ENCODE peak calls at places on chromosomes 3 and 15, in eight cellular contexts. I is A549, J is endodermal cell, R is neural progenitor cell, N is Panc1, D is fibroblast of lung, W is astrocyte, A is mammary epithelial cell. Q is an unnamed sample. For H3K4me1, the result is how much of the 10 kb centered on the place peaks cover.

GRCh38 chr15:38344351-38344750 is 91.7 kb downstream of the SPRED1 start:
- DNase-seq in I (no peak), N (no peak), J (no peak), D (no peak), A (no peak), R (no peak), W (no peak), Q (no peak)

GRCh38 chr3:151445283-151446001 is 15.4 kb downstream of the IGSF10 start:
- DNase-seq in D (peak), W (peak), R (no peak), A (peak), J (no peak), I (no peak), N (no peak), Q (no peak)

GRCh38 chr3:31472479-31473390 is 60.0 kb upstream of the STT3B start:
- DNase-seq in D (peak), A (peak), I (no peak), N (no peak), J (no peak), W (peak), R (no peak), Q (no peak)

GRCh38 chr3:5231536-5231935 is 44.0 kb downstream of the EDEM1 start:
- DNase-seq in W (no peak), D (no peak), J (no peak), R (no peak), I (no peak), A (no peak), N (no peak), Q (no peak)

GRCh38 chr3:41274944-41275668 is 75.8 kb downstream of the CTNNB1 start:
- DNase-seq in J (no peak), W (peak), A (peak), R (no peak), D (peak), N (peak), I (peak), Q (no peak)

GRCh38 chr3:34793066-34793465 is 846.3 kb upstream of the ARPP21 start:
- DNase-seq in I (no peak), N (no peak), J (no peak), W (peak), A (no peak), R (no peak), D (no peak), Q (no peak)

GRCh38 chr15:34993413-34993812 is 5.3 kb upstream of the ZNF770 start:
- DNase-seq in A (no peak), I (no peak), W (no peak), R (no peak), D (no peak), J (no peak), N (no peak), Q (no peak)

GRCh38 chr3:83039422-83039821 is 1278.0 kb upstream of the GBE1 start:
- DNase-seq in A (no peak), J (no peak), R (no peak), N (no peak), D (peak), W (peak), I (no peak), Q (no peak)

GRCh38 chr15:91308209-91308608 is 208.2 kb downstream of the SV2B start:
- DNase-seq in W (no peak), D (no peak), I (no peak), A (no peak), N (no peak), J (no peak), R (no peak), Q (no peak)

GRCh38 chr3:66593978-66594377 is 93.2 kb upstream of the LRIG1 start:
- DNase-seq in J (no peak), I (peak), N (peak), W (peak), R (no peak), D (peak), A (peak), Q (no peak)

GRCh38 chr3:122794779-122795673 is at the start of gene SLC49A4:
- DNase-seq in N (peak), I (peak), R (peak), D (peak), W (peak), A (peak), J (peak), Q (peak)

GRCh38 chr15:25410649-25411048 is 28.2 kb downstream of the UBE3A start:
- DNase-seq in A (peak), R (no peak), W (no peak), N (no peak), J (no peak), I (no peak), D (peak), Q (no peak)

GRCh38 chr15:76961277-76962010 is 29.9 kb downstream of the RCN2 start:
- DNase-seq in R (no peak), W (no peak), J (no peak), D (no peak), N (no peak), I (no peak), A (no peak), Q (no peak)

GRCh38 chr15:98815207-98815606 is 166.9 kb downstream of the IGF1R start:
- DNase-seq in I (no peak), R (no peak), W (no peak), D (no peak), A (peak), N (no peak), J (peak), Q (no peak)

GRCh38 chr3:46935168-46935858 is 41.2 kb downstream of the CCDC12 start:
- DNase-seq in D (peak), W (peak), I (peak), N (peak), A (peak), R (peak), J (peak), Q (peak)

GRCh38 chr3:134334901-134335280 is 39.4 kb downstream of the AMOTL2 start:
- DNase-seq in A (no peak), W (no peak), I (no peak), D (no peak), J (no peak), R (no peak), N (no peak), Q (no peak)

GRCh38 chr3:4580346-4581019 is 87.3 kb downstream of the ITPR1 start:
- DNase-seq in R (no peak), N (no peak), A (no peak), W (no peak), J (peak), I (no peak), D (no peak), Q (no peak)

GRCh38 chr3:194336601-194337355 is 14.3 kb downstream of the CPN2 start:
- DNase-seq in W (no peak), D (no peak), J (peak), A (no peak), I (no peak), R (no peak), N (no peak), Q (no peak)

GRCh38 chr3:127180859-127181258 is 12.1 kb upstream of the PRR23E start:
- DNase-seq in W (no peak), R (no peak), N (no peak), J (peak), I (no peak), D (no peak), A (no peak), Q (no peak)

GRCh38 chr15:57235865-57236264 is 140.4 kb upstream of the CGNL1 start:
- DNase-seq in R (peak), J (no peak), A (no peak), I (peak), W (peak), N (no peak), D (peak), Q (no peak)

GRCh38 chr15:100120111-100120510 is 221.7 kb downstream of the ADAMTS17 start:
- DNase-seq in W (no peak), R (no peak), J (no peak), A (no peak), N (no peak), D (no peak), I (no peak), Q (no peak)

GRCh38 chr15:51161491-51162260 is 67.0 kb upstream of the TNFAIP8L3 start:
- DNase-seq in W (peak), J (no peak), D (no peak), A (no peak), N (no peak), R (no peak), I (no peak), Q (no peak)

GRCh38 chr3:5400959-5401358 is 213.5 kb downstream of the EDEM1 start:
- DNase-seq in D (no peak), R (no peak), W (no peak), A (no peak), N (no peak), J (no peak), I (no peak), Q (no peak)

GRCh38 chr3:45758871-45759270 is 37.5 kb downstream of the SLC6A20 start:
- DNase-seq in W (no peak), D (no peak), I (no peak), A (no peak), J (peak), N (no peak), R (no peak), Q (no peak)

GRCh38 chr3:164458986-164459385 is 619.3 kb downstream of the SI start:
- DNase-seq in I (no peak), D (no peak), W (peak), R (no peak), J (no peak), N (no peak), A (no peak), Q (no peak)

GRCh38 chr3:46208167-46208704 is at the start of gene CCR1:
- DNase-seq in W (peak), R (peak), A (peak), J (peak), N (no peak), I (peak), D (peak), Q (peak)

GRCh38 chr3:155316450-155316849 is 23.0 kb upstream of the STRIT1 start:
- DNase-seq in I (no peak), D (no peak), J (no peak), N (no peak), A (no peak), R (no peak), W (no peak), Q (no peak)

GRCh38 chr3:58665410-58665809 is 1.2 kb downstream of the FAM3D start:
- DNase-seq in N (no peak), I (no peak), W (no peak), D (no peak), A (peak), J (no peak), R (no peak), Q (no peak)

GRCh38 chr15:62071711-62072308 is 5.0 kb downstream of the C2CD4A start:
- DNase-seq in I (peak), A (peak), J (no peak), W (no peak), R (peak), N (no peak), D (peak), Q (no peak)

GRCh38 chr15:98321916-98322315 is 326.4 kb upstream of the IGF1R start:
- DNase-seq in D (no peak), J (no peak), W (no peak), I (no peak), N (no peak), R (no peak), A (peak), Q (no peak)

GRCh38 chr15:78131295-78132021 is at the start of gene CIB2:
- DNase-seq in J (peak), A (no peak), D (peak), R (peak), I (peak), N (no peak), W (peak), Q (peak)

GRCh38 chr3:89576417-89576816 is 469.0 kb downstream of the EPHA3 start:
- DNase-seq in D (no peak), A (no peak), W (no peak), I (no peak), N (no peak), R (no peak), J (no peak), Q (no peak)

GRCh38 chr3:69012836-69013255 is 638 bp downstream of the EOGT start:
- DNase-seq in N (no peak), R (peak), J (peak), I (peak), D (peak), W (peak), A (no peak), Q (peak)

GRCh38 chr3:52983828-52984227 is 62.0 kb downstream of the SFMBT1 start:
- DNase-seq in R (no peak), D (no peak), J (no peak), N (no peak), I (no peak), A (no peak), W (no peak), Q (no peak)

GRCh38 chr15:26051771-26052685 is 188.9 kb upstream of the ATP10A start:
- DNase-seq in J (no peak), A (no peak), N (no peak), R (no peak), W (no peak), D (peak), I (no peak), Q (no peak)

GRCh38 chr3:13548696-13549512 is at the start of gene FBLN2:
- DNase-seq in I (no peak), R (peak), D (peak), N (no peak), W (no peak), J (peak), A (no peak), Q (no peak)

GRCh38 chr15:41790756-41791546 is 16.7 kb downstream of the MAPKBP1 start:
- DNase-seq in R (no peak), J (no peak), W (peak), I (peak), A (peak), N (no peak), D (peak), Q (no peak)
- H3K4me1 ChIP-seq in R (under half), J (under half), W (under half), I (under half), A (half or more), N (under half), D (under half), Q (under half)

DNA sequence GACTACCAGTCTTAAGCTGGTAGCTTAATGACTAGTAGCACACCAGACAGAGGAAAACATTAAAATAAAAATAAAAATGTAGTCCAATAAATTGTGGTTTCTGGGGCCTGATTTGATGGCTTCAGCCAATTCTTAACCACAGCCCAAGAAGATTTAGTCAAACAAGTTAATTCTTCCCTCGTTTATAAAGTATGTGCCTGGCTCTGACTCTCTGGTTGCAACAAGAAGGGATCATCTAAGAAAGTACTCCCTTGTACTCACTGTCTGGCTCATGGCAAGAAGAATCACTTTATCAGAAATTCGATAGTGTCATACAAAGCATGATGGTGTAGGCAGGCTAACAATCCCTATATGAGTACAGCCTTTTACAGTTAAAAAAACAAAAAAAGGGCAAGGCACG is 141.9 kb downstream of the P3H2 start:
- DNase-seq in I (no peak), W (peak), R (no peak), J (no peak), D (no peak), N (no peak), A (no peak), Q (no peak)
- TF ChIP-seq CTCF in I (no peak), W (no peak), R (no peak), J (no peak), D (no peak), N (no peak), A (no peak), Q (no peak)

GRCh38 chr15:74780523-74780982 is 1.3 kb upstream of the CSK start:
- DNase-seq in W (no peak), A (no peak), R (no peak), J (no peak), D (no peak), I (no peak), N (no peak), Q (no peak)
- H3K4me1 ChIP-seq in W (under half), A (under half), R (under half), J (under half), D (under half), I (under half), N (under half), Q (half or more)

GRCh38 chr3:14547693-14548092 is 7.6 kb upstream of the GRIP2 start:
- DNase-seq in R (no peak), I (no peak), W (no peak), D (no peak), A (no peak), J (no peak), N (no peak), Q (no peak)

GRCh38 chr3:14550181-14550580 is 10.0 kb upstream of the GRIP2 start:
- DNase-seq in R (no peak), A (no peak), N (no peak), W (no peak), D (no peak), I (no peak), J (no peak), Q (no peak)

GRCh38 chr3:14548321-14548729 is 8.2 kb upstream of the GRIP2 start:
- DNase-seq in D (peak), A (peak), J (peak), N (no peak), R (peak), W (peak), I (peak), Q (peak)

GRCh38 chr3:14550651-14551611 is 10.8 kb upstream of the GRIP2 start:
- DNase-seq in R (peak), D (no peak), J (no peak), N (no peak), I (no peak), W (peak), A (peak), Q (no peak)

GRCh38 chr3:14549256-14549931 is 9.3 kb upstream of the GRIP2 start:
- DNase-seq in I (peak), N (no peak), W (no peak), R (no peak), J (no peak), D (no peak), A (no peak), Q (no peak)
- TF ChIP-seq CTCF in I (peak), N (no peak), W (peak), R (peak), J (peak), D (peak), A (peak), Q (peak)

Q was measured in lower lobe of right lung.